ENCODE peak calls at places on chromosomes 16 and 17, in eight cellular contexts. O, X, Y, W, T, H, L and E are unnamed samples.

GRCh38 chr17:55652114-55652513 is 70.5 kb downstream of the TMEM100 start:
- DNase-seq in O (no peak), X (no peak), Y (no peak), W (no peak), T (no peak), H (no peak), L (no peak), E (no peak)

GRCh38 chr17:14152726-14153125 is 83.4 kb downstream of the COX10 start:
- DNase-seq in O (no peak), X (no peak), Y (no peak), W (no peak), T (no peak), H (no peak), L (no peak), E (no peak)

GRCh38 chr16:50525716-50526115 is 22.5 kb upstream of the NKD1 start:
- DNase-seq in O (no peak), X (no peak), Y (no peak), W (no peak), T (no peak), H (no peak), L (no peak), E (no peak)

GRCh38 chr17:39756376-39757079 is 18.8 kb downstream of the GRB7 start:
- DNase-seq in O (no peak), X (no peak), Y (no peak), W (no peak), T (no peak), H (no peak), L (no peak), E (no peak)

GRCh38 chr17:66633322-66633965 is 201.5 kb upstream of the CACNG5 start:
- DNase-seq in O (no peak), X (no peak), Y (peak), W (no peak), T (peak), H (no peak), L (peak), E (no peak)

GRCh38 chr16:19410435-19411153 is 7.1 kb upstream of the TMC5 start:
- DNase-seq in O (peak), X (peak), Y (no peak), W (peak), T (no peak), H (no peak), L (no peak), E (no peak)

GRCh38 chr17:69492410-69493071 is 78.0 kb downstream of the MAP2K6 start:
- DNase-seq in O (no peak), X (peak), Y (peak), W (no peak), T (no peak), H (no peak), L (peak), E (peak)

GRCh38 chr17:79781691-79782575 is 4.0 kb downstream of the CBX2 start:
- DNase-seq in O (no peak), X (no peak), Y (no peak), W (peak), T (no peak), H (no peak), L (no peak), E (no peak)

GRCh38 chr17:67506966-67507365 is 129.9 kb downstream of the PITPNC1 start:
- DNase-seq in O (no peak), X (no peak), Y (peak), W (no peak), T (no peak), H (no peak), L (peak), E (peak)

GRCh38 chr17:21200590-21201301 is 13.2 kb downstream of the TMEM11 start:
- DNase-seq in O (no peak), X (no peak), Y (no peak), W (no peak), T (no peak), H (no peak), L (no peak), E (peak)

GRCh38 chr17:5644065-5644464 is 59.8 kb upstream of the NLRP1 start:
- DNase-seq in O (no peak), X (no peak), Y (no peak), W (no peak), T (no peak), H (no peak), L (no peak), E (no peak)

GRCh38 chr16:74699666-74700065 is 996 bp downstream of the MLKL start:
- DNase-seq in O (no peak), X (no peak), Y (no peak), W (no peak), T (no peak), H (no peak), L (no peak), E (no peak)

GRCh38 chr16:67459066-67459857 is 21.7 kb downstream of the ATP6V0D1 start:
- DNase-seq in O (no peak), X (peak), Y (no peak), W (peak), T (no peak), H (no peak), L (no peak), E (no peak)

GRCh38 chr16:47503936-47504335 is 42.8 kb downstream of the PHKB start:
- DNase-seq in O (no peak), X (no peak), Y (peak), W (no peak), T (no peak), H (no peak), L (peak), E (peak)

GRCh38 chr16:49833055-49833454 is 22.9 kb downstream of the ZNF423 start:
- DNase-seq in O (no peak), X (no peak), Y (no peak), W (no peak), T (no peak), H (no peak), L (no peak), E (no peak)

GRCh38 chr17:57407287-57408063 is 151.2 kb downstream of the MSI2 start:
- DNase-seq in O (no peak), X (no peak), Y (no peak), W (no peak), T (no peak), H (no peak), L (no peak), E (peak)

GRCh38 chr17:15453782-15454181 is 13.6 kb downstream of the CDRT4 start:
- DNase-seq in O (no peak), X (no peak), Y (no peak), W (no peak), T (no peak), H (no peak), L (no peak), E (no peak)

GRCh38 chr16:83966153-83966696 is 1.8 kb upstream of the NECAB2 start:
- DNase-seq in O (no peak), X (no peak), Y (no peak), W (no peak), T (no peak), H (no peak), L (no peak), E (no peak)

GRCh38 chr17:57438031-57438731 is 181.9 kb downstream of the MSI2 start:
- DNase-seq in O (no peak), X (no peak), Y (no peak), W (no peak), T (no peak), H (no peak), L (no peak), E (no peak)

GRCh38 chr16:4523686-4524085 is 14.9 kb downstream of the CDIP1 start:
- DNase-seq in O (no peak), X (no peak), Y (no peak), W (no peak), T (no peak), H (no peak), L (no peak), E (no peak)

GRCh38 chr17:81090361-81091133 is 55.6 kb downstream of the BAIAP2 start:
- DNase-seq in O (no peak), X (no peak), Y (no peak), W (peak), T (peak), H (no peak), L (no peak), E (peak)

GRCh38 chr17:6393368-6393952 is 41.5 kb downstream of the AIPL1 start:
- DNase-seq in O (no peak), X (no peak), Y (no peak), W (no peak), T (no peak), H (no peak), L (no peak), E (no peak)

GRCh38 chr16:54590836-54591235 is 304.2 kb upstream of the IRX3 start:
- DNase-seq in O (no peak), X (no peak), Y (no peak), W (no peak), T (no peak), H (no peak), L (no peak), E (no peak)

GRCh38 chr16:46822270-46822669 is 8.7 kb downstream of the C16orf87 start:
- DNase-seq in O (no peak), X (no peak), Y (peak), W (no peak), T (no peak), H (no peak), L (peak), E (no peak)

GRCh38 chr16:23729503-23730424 is 16.7 kb upstream of the ERN2 start:
- DNase-seq in O (no peak), X (peak), Y (peak), W (no peak), T (no peak), H (no peak), L (peak), E (peak)

GRCh38 chr16:20906225-20906870 is 5.8 kb downstream of the LYRM1 start:
- DNase-seq in O (no peak), X (peak), Y (peak), W (no peak), T (no peak), H (no peak), L (peak), E (peak)

GRCh38 chr16:84806256-84806889 is 13.4 kb upstream of the CRISPLD2 start:
- DNase-seq in O (no peak), X (peak), Y (peak), W (no peak), T (no peak), H (no peak), L (peak), E (no peak)

GRCh38 chr17:70173646-70174045 is 4.3 kb downstream of the KCNJ2 start:
- DNase-seq in O (no peak), X (no peak), Y (no peak), W (no peak), T (no peak), H (no peak), L (no peak), E (no peak)

GRCh38 chr16:88381820-88382451 is 823 bp upstream of the ZNF469 start:
- DNase-seq in O (peak), X (no peak), Y (no peak), W (peak), T (no peak), H (no peak), L (no peak), E (no peak)

GRCh38 chr16:8668138-8668537 is 6.3 kb upstream of the ABAT start:
- DNase-seq in O (no peak), X (no peak), Y (no peak), W (no peak), T (no peak), H (no peak), L (no peak), E (no peak)

GRCh38 chr17:12965988-12966387 is 51.8 kb downstream of the ELAC2 start:
- DNase-seq in O (no peak), X (no peak), Y (no peak), W (no peak), T (no peak), H (no peak), L (no peak), E (no peak)

GRCh38 chr17:35847006-35847405 is 21.7 kb downstream of the HEATR9 start:
- DNase-seq in O (no peak), X (no peak), Y (no peak), W (no peak), T (no peak), H (no peak), L (no peak), E (no peak)
- H3K4me3 ChIP-seq in O (no peak), X (no peak), Y (no peak), W (no peak), T (no peak), H (no peak), L (no peak), E (no peak)

GRCh38 chr17:41026668-41027471 is at the start of gene KRTAP1-5:
- DNase-seq in O (no peak), X (peak), Y (peak), W (no peak), T (no peak), H (no peak), L (peak), E (peak)
- H3K4me3 ChIP-seq in O (no peak), X (peak), Y (no peak), W (no peak), T (no peak), H (no peak), L (no peak), E (no peak)

GRCh38 chr17:76074390-76075363 is at the start of gene GALR2:
- DNase-seq in O (no peak), X (no peak), Y (no peak), W (peak), T (no peak), H (no peak), L (no peak), E (no peak)
- H3K4me3 ChIP-seq in O (peak), X (no peak), Y (no peak), W (no peak), T (no peak), H (no peak), L (no peak), E (no peak)

GRCh38 chr16:53216798-53217197 is 162.0 kb downstream of the CHD9 start:
- DNase-seq in O (no peak), X (no peak), Y (no peak), W (no peak), T (no peak), H (no peak), L (no peak), E (no peak)

GRCh38 chr16:53211253-53211652 is 156.5 kb downstream of the CHD9 start:
- DNase-seq in O (no peak), X (no peak), Y (no peak), W (no peak), T (no peak), H (no peak), L (no peak), E (no peak)

GRCh38 chr16:53213542-53213941 is 158.8 kb downstream of the CHD9 start:
- DNase-seq in O (no peak), X (no peak), Y (no peak), W (no peak), T (no peak), H (no peak), L (no peak), E (no peak)

GRCh38 chr16:53209489-53209888 is 154.7 kb downstream of the CHD9 start:
- DNase-seq in O (no peak), X (no peak), Y (no peak), W (no peak), T (no peak), H (no peak), L (no peak), E (no peak)

GRCh38 chr16:53212899-53213235 is 158.1 kb downstream of the CHD9 start:
- DNase-seq in O (no peak), X (no peak), Y (no peak), W (no peak), T (no peak), H (no peak), L (no peak), E (peak)
- H3K4me3 ChIP-seq in O (peak), X (no peak), Y (no peak), W (no peak), T (no peak), H (no peak), L (no peak), E (no peak)

DNA sequence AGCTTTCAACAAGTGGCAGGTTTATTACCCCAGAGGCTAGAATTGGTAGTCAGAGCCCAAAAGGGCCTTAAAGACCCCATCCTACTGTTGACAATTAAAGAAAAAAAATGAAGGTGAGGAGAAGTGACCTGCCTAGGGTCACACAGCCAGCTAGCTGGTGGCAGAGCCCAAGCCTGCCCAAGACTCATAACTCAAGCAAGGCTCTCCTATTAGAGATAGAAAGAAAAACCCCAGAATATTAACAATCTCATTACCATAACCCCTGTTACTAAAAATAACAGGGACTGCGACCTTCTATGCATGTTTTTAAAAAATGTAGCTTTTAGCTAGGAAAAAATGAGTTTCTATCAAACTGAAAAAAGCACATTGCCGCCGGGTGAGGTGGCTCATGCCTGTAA is 14.0 kb downstream of the HSPB9 start:
- DNase-seq in O (no peak), X (no peak), Y (no peak), W (no peak), T (no peak), H (no peak), L (no peak), E (no peak)
- H3K4me3 ChIP-seq in O (no peak), X (no peak), Y (no peak), W (peak), T (no peak), H (no peak), L (no peak), E (no peak)